ENCODE peak calls at places on chromosomes 7 and 10, in six cellular contexts. One of them, this sample, is unnamed.

GRCh38 chr10:113381906-113382562 is 170.8 kb upstream of the HABP2 start:
- DNase-seq in WTC11: no peak
- DNase-seq in HL-60: no peak
- DNase-seq in stomach: no peak
- DNase-seq in GM23338: no peak
- DNase-seq in thoracic aorta: no peak
- DNase-seq in this sample: peak; percentile 11

GRCh38 chr7:143372070-143372469 is 9.1 kb upstream of the ZYX start:
- DNase-seq in stomach: peak; percentile 52
- DNase-seq in GM23338: no peak
- DNase-seq in HL-60: peak; percentile 92
- DNase-seq in WTC11: no peak
- DNase-seq in thoracic aorta: no peak
- DNase-seq in this sample: peak; percentile 40

GRCh38 chr7:97865104-97865503 is 7.1 kb downstream of the ASNS start:
- DNase-seq in WTC11: no peak
- DNase-seq in GM23338: no peak
- DNase-seq in thoracic aorta: no peak
- DNase-seq in stomach: no peak
- DNase-seq in HL-60: no peak
- DNase-seq in this sample: no peak

GRCh38 chr10:126640391-126640790 is 30.1 kb downstream of the C10orf90 start:
- DNase-seq in thoracic aorta: no peak
- DNase-seq in WTC11: no peak
- DNase-seq in HL-60: no peak
- DNase-seq in GM23338: no peak
- DNase-seq in stomach: no peak
- DNase-seq in this sample: no peak

GRCh38 chr7:63025815-63026214 is 972.8 kb upstream of the ZNF722 start:
- DNase-seq in GM23338: no peak
- DNase-seq in WTC11: no peak
- DNase-seq in HL-60: no peak
- DNase-seq in thoracic aorta: no peak
- DNase-seq in stomach: no peak
- DNase-seq in this sample: no peak

GRCh38 chr7:24587853-24588252 is 14.6 kb downstream of the PALS2 start:
- DNase-seq in WTC11: peak; percentile 63
- DNase-seq in HL-60: no peak
- DNase-seq in GM23338: peak; percentile 82
- DNase-seq in thoracic aorta: no peak
- DNase-seq in stomach: no peak
- DNase-seq in this sample: peak; percentile 66

GRCh38 chr10:62527019-62527827 is 153.1 kb downstream of the ZNF365 start:
- DNase-seq in thoracic aorta: no peak
- DNase-seq in WTC11: no peak
- DNase-seq in HL-60: no peak
- DNase-seq in stomach: no peak
- DNase-seq in GM23338: no peak
- DNase-seq in this sample: no peak

GRCh38 chr10:16843252-16843870 is 26.1 kb upstream of the RSU1 start:
- DNase-seq in GM23338: peak; percentile 95
- DNase-seq in stomach: no peak
- DNase-seq in HL-60: peak; percentile 1
- DNase-seq in thoracic aorta: no peak
- DNase-seq in WTC11: no peak
- DNase-seq in this sample: peak; percentile 11

GRCh38 chr7:50558380-50559051 is 6.7 kb downstream of the DDC start:
- DNase-seq in WTC11: no peak
- DNase-seq in stomach: no peak
- DNase-seq in HL-60: no peak
- DNase-seq in thoracic aorta: no peak
- DNase-seq in GM23338: no peak
- DNase-seq in this sample: no peak

GRCh38 chr10:76432274-76433012 is 1001.0 kb downstream of the LRMDA start:
- DNase-seq in HL-60: no peak
- DNase-seq in WTC11: no peak
- DNase-seq in thoracic aorta: peak; percentile 43
- DNase-seq in GM23338: peak; percentile 54
- DNase-seq in stomach: no peak
- DNase-seq in this sample: no peak

GRCh38 chr7:88184848-88185304 is 35.0 kb downstream of the SRI start:
- DNase-seq in thoracic aorta: no peak
- DNase-seq in HL-60: no peak
- DNase-seq in WTC11: no peak
- DNase-seq in GM23338: no peak
- DNase-seq in stomach: no peak
- DNase-seq in this sample: peak; percentile 45

GRCh38 chr10:72068901-72069446 is 19.4 kb downstream of the SPOCK2 start:
- DNase-seq in thoracic aorta: no peak
- DNase-seq in stomach: no peak
- DNase-seq in GM23338: no peak
- DNase-seq in WTC11: no peak
- DNase-seq in HL-60: no peak
- DNase-seq in this sample: no peak

GRCh38 chr7:76066716-76067503 is 19.0 kb downstream of the MDH2 start:
- DNase-seq in stomach: no peak
- DNase-seq in GM23338: no peak
- DNase-seq in HL-60: no peak
- DNase-seq in WTC11: no peak
- DNase-seq in thoracic aorta: no peak
- DNase-seq in this sample: no peak

GRCh38 chr10:122468923-122469781 is 7.8 kb downstream of the HTRA1 start:
- DNase-seq in stomach: no peak
- DNase-seq in WTC11: no peak
- DNase-seq in HL-60: no peak
- DNase-seq in GM23338: no peak
- DNase-seq in thoracic aorta: no peak
- DNase-seq in this sample: no peak

GRCh38 chr10:22988581-22989360 is 60.9 kb downstream of the ARMC3 start:
- DNase-seq in WTC11: peak; percentile 39
- DNase-seq in thoracic aorta: no peak
- DNase-seq in HL-60: peak; percentile 18
- DNase-seq in stomach: peak; percentile 67
- DNase-seq in GM23338: peak; percentile 75
- DNase-seq in this sample: peak; percentile 76

GRCh38 chr10:89590326-89590725 is 54.7 kb downstream of the PANK1 start:
- DNase-seq in thoracic aorta: no peak
- DNase-seq in stomach: no peak
- DNase-seq in HL-60: no peak
- DNase-seq in WTC11: no peak
- DNase-seq in GM23338: no peak
- DNase-seq in this sample: no peak

GRCh38 chr10:99667108-99667751 is 7.9 kb downstream of the ENTPD7 start:
- DNase-seq in thoracic aorta: no peak
- DNase-seq in stomach: no peak
- DNase-seq in GM23338: no peak
- DNase-seq in HL-60: no peak
- DNase-seq in WTC11: no peak
- DNase-seq in this sample: no peak

GRCh38 chr10:109773818-109774440 is 149.4 kb downstream of the XPNPEP1 start:
- DNase-seq in HL-60: no peak
- DNase-seq in thoracic aorta: no peak
- DNase-seq in stomach: no peak
- DNase-seq in WTC11: no peak
- DNase-seq in GM23338: peak; percentile 60
- DNase-seq in this sample: no peak

GRCh38 chr7:87810130-87810529 is 66.0 kb downstream of the SLC25A40 start:
- DNase-seq in stomach: no peak
- DNase-seq in GM23338: peak; percentile 73
- DNase-seq in HL-60: no peak
- DNase-seq in WTC11: no peak
- DNase-seq in thoracic aorta: no peak
- DNase-seq in this sample: no peak

GRCh38 chr7:127751062-127751722 is 99.2 kb downstream of the SND1 start:
- DNase-seq in HL-60: peak; percentile 39
- DNase-seq in WTC11: no peak
- DNase-seq in stomach: no peak
- DNase-seq in thoracic aorta: no peak
- DNase-seq in GM23338: peak; percentile 20
- DNase-seq in this sample: no peak

GRCh38 chr10:102644646-102645387 is 538 bp downstream of the TRIM8 start:
- DNase-seq in HL-60: peak; percentile 82
- DNase-seq in stomach: peak; percentile 90
- DNase-seq in WTC11: peak; percentile 83
- DNase-seq in thoracic aorta: no peak
- DNase-seq in GM23338: peak; percentile 89
- DNase-seq in this sample: peak; percentile 84

GRCh38 chr10:131450220-131450765 is 138.8 kb upstream of the TCERG1L start:
- DNase-seq in GM23338: no peak
- DNase-seq in stomach: no peak
- DNase-seq in HL-60: no peak
- DNase-seq in thoracic aorta: no peak
- DNase-seq in WTC11: no peak
- DNase-seq in this sample: no peak

GRCh38 chr10:129891806-129892205 is 72.3 kb downstream of the EBF3 start:
- DNase-seq in GM23338: peak; percentile 41
- DNase-seq in thoracic aorta: no peak
- DNase-seq in WTC11: peak; percentile 39
- DNase-seq in HL-60: no peak
- DNase-seq in stomach: no peak
- DNase-seq in this sample: no peak

GRCh38 chr7:44213872-44214595 is 13.3 kb downstream of the YKT6 start:
- DNase-seq in stomach: no peak
- DNase-seq in HL-60: peak; percentile 16
- DNase-seq in GM23338: peak; percentile 89
- DNase-seq in WTC11: peak; percentile 47
- DNase-seq in thoracic aorta: no peak
- DNase-seq in this sample: peak; percentile 51
- TF ChIP-seq CTCF in stomach: no peak
- TF ChIP-seq CTCF in HL-60: peak; percentile 8
- TF ChIP-seq CTCF in GM23338: peak; percentile 73
- TF ChIP-seq CTCF in WTC11: no peak
- TF ChIP-seq CTCF in thoracic aorta: no peak
- TF ChIP-seq CTCF in this sample: peak; percentile 29

GRCh38 chr7:128872394-128872824 is 9.8 kb downstream of the ATP6V1F start:
- DNase-seq in GM23338: peak; percentile 84
- DNase-seq in WTC11: peak; percentile 72
- DNase-seq in HL-60: no peak
- DNase-seq in stomach: no peak
- DNase-seq in thoracic aorta: no peak
- DNase-seq in this sample: no peak
- TF ChIP-seq CTCF in GM23338: peak; percentile 66
- TF ChIP-seq CTCF in WTC11: peak; percentile 29
- TF ChIP-seq CTCF in HL-60: no peak
- TF ChIP-seq CTCF in stomach: no peak
- TF ChIP-seq CTCF in thoracic aorta: no peak
- TF ChIP-seq CTCF in this sample: no peak

GRCh38 chr7:151060416-151061234 is 1.2 kb downstream of the SLC4A2 start:
- DNase-seq in HL-60: peak; percentile 52
- DNase-seq in GM23338: no peak
- DNase-seq in stomach: peak; percentile 64
- DNase-seq in WTC11: no peak
- DNase-seq in thoracic aorta: no peak
- DNase-seq in this sample: peak; percentile 49

GRCh38 chr7:151060113-151060415 is 675 bp downstream of the SLC4A2 start:
- DNase-seq in thoracic aorta: no peak
- DNase-seq in HL-60: no peak
- DNase-seq in WTC11: peak; percentile 36
- DNase-seq in GM23338: peak; percentile 65
- DNase-seq in stomach: no peak
- DNase-seq in this sample: no peak

GRCh38 chr7:151058766-151059361 is 525 bp upstream of the SLC4A2 start:
- DNase-seq in stomach: no peak
- DNase-seq in GM23338: no peak
- DNase-seq in HL-60: no peak
- DNase-seq in WTC11: no peak
- DNase-seq in thoracic aorta: no peak
- DNase-seq in this sample: no peak

GRCh38 chr7:151057989-151058765 is 480 bp upstream of the CDK5 start:
- DNase-seq in GM23338: peak; percentile 100
- DNase-seq in HL-60: peak; percentile 100
- DNase-seq in WTC11: peak; percentile 98
- DNase-seq in thoracic aorta: peak; percentile 97
- DNase-seq in stomach: peak; percentile 99
- DNase-seq in this sample: peak; percentile 96

DNA sequence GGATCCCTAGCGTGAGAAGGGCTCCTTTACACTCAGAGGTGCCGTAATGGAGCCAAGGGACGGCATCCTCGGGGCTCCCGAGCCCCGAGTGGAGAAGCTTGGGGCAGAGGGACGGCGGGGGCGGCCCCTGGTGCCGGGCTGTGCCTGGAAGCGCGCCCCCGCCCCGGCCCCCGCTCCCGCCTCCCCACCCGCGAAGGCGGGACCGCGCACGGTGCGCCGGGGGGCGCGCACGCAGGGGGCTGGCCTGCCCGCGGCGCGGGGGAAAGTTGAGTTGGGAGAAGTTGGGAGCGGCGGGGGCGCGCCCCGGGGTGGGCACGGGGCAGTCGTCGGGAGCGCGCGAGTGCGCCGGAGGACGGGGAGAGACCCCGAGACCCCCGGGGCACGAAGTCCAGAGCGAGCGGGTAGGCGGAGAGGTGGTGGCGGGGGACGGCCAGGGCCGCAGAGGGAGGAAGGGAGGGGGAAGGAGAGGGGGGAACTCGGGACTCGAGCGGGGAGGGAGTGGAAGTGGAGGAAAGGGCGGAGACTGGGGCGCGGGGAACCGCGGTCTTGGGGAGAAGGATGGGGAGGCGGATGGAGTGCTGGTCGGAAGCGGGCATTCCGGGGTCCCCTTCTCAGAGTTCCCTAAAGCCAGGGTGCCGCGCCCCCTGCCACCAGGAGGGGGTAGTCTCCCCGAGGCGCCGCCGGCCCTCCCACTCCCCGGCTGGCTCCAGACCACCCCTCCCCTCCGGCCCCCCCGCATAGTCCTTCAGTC is at the start of gene SLC4A2:
- DNase-seq in HL-60: peak; percentile 81
- DNase-seq in stomach: peak; percentile 83
- DNase-seq in WTC11: peak; percentile 76
- DNase-seq in GM23338: peak; percentile 93
- DNase-seq in thoracic aorta: peak; percentile 36
- DNase-seq in this sample: peak; percentile 89
- TF ChIP-seq CTCF in HL-60: no peak
- TF ChIP-seq CTCF in stomach: no peak
- TF ChIP-seq CTCF in WTC11: no peak
- TF ChIP-seq CTCF in GM23338: no peak
- TF ChIP-seq CTCF in thoracic aorta: peak; percentile 55
- TF ChIP-seq CTCF in this sample: peak; percentile 85

GRCh38 chr7:140639366-140640053 is 1.1 kb downstream of the DENND2A start:
- DNase-seq in stomach: no peak
- DNase-seq in GM23338: peak; percentile 51
- DNase-seq in thoracic aorta: no peak
- DNase-seq in WTC11: no peak
- DNase-seq in HL-60: no peak
- DNase-seq in this sample: no peak

GRCh38 chr7:140635821-140636220 is 4.8 kb downstream of the DENND2A start:
- DNase-seq in HL-60: no peak
- DNase-seq in thoracic aorta: no peak
- DNase-seq in stomach: no peak
- DNase-seq in GM23338: peak; percentile 56
- DNase-seq in WTC11: no peak
- DNase-seq in this sample: no peak

GRCh38 chr7:140640060-140640611 is 477 bp downstream of the DENND2A start:
- DNase-seq in WTC11: peak; percentile 65
- DNase-seq in stomach: peak; percentile 34
- DNase-seq in thoracic aorta: no peak
- DNase-seq in GM23338: peak; percentile 74
- DNase-seq in HL-60: no peak
- DNase-seq in this sample: no peak

GRCh38 chr7:140640727-140641531 is at the start of gene DENND2A:
- DNase-seq in GM23338: peak; percentile 90
- DNase-seq in HL-60: no peak
- DNase-seq in stomach: peak; percentile 53
- DNase-seq in thoracic aorta: no peak
- DNase-seq in WTC11: peak; percentile 80
- DNase-seq in this sample: no peak

GRCh38 chr7:140638311-140638791 is 2.3 kb downstream of the DENND2A start:
- DNase-seq in GM23338: peak; percentile 69
- DNase-seq in HL-60: no peak
- DNase-seq in WTC11: peak; percentile 40
- DNase-seq in thoracic aorta: no peak
- DNase-seq in stomach: no peak
- DNase-seq in this sample: no peak
- TF ChIP-seq CTCF in GM23338: peak; percentile 67
- TF ChIP-seq CTCF in HL-60: no peak
- TF ChIP-seq CTCF in WTC11: no peak
- TF ChIP-seq CTCF in thoracic aorta: no peak
- TF ChIP-seq CTCF in stomach: no peak
- TF ChIP-seq CTCF in this sample: no peak

This sample was measured in Calu3.